ENCODE peak calls at places on chromosomes 7 and 10, in nine cellular contexts. R is stimulated activated CD8-positive, alpha-beta memory T cell treated with anti-CD3 and anti-CD28 coated beads, Interleukin-12 subunit alpha, Interleukin-12 subunit beta, amount 100 ng/mL, for 4 hours; Z is substantia nigra; L is HS-5; B is mesothelial cell of epicardium; O is AG08395; C is ureter; M is NCI-H446; F is SW480. V is an unnamed sample.

GRCh38 chr7:18049262-18049661 is 21.6 kb upstream of the PRPS1L1 start:
- DNase-seq in B (no peak), F (no peak), M (no peak), C (no peak), O (no peak), L (no peak), R (no peak), Z (no peak), V (no peak)

GRCh38 chr10:6726924-6727323 is 146.8 kb upstream of the PRKCQ start:
- DNase-seq in Z (no peak), C (no peak), F (no peak), L (no peak), O (no peak), M (no peak), B (no peak), R (no peak), V (no peak)

GRCh38 chr7:92343719-92344118 is 97.9 kb downstream of the ANKIB1 start:
- DNase-seq in M (no peak), F (no peak), C (no peak), R (no peak), B (no peak), L (peak; percentile 11), O (no peak), Z (no peak), V (no peak)

GRCh38 chr10:59585046-59585700 is 124.5 kb downstream of the SLC16A9 start:
- DNase-seq in F (no peak), Z (no peak), O (no peak), M (no peak), R (no peak), L (no peak), B (no peak), C (no peak), V (peak; percentile 40)

GRCh38 chr10:77744249-77744648 is 106.6 kb upstream of the KCNMA1 start:
- DNase-seq in Z (no peak), M (no peak), F (no peak), L (no peak), O (no peak), B (no peak), C (no peak), R (no peak), V (no peak)

GRCh38 chr10:125002044-125002422 is 60.1 kb downstream of the ZRANB1 start:
- DNase-seq in M (no peak), B (no peak), R (no peak), Z (no peak), L (no peak), C (no peak), F (no peak), O (no peak), V (no peak)

GRCh38 chr10:114045071-114045737 is 1.5 kb downstream of the ADRB1 start:
- DNase-seq in R (no peak), F (peak; percentile 44), M (no peak), C (no peak), L (no peak), Z (no peak), B (peak; percentile 32), O (peak; percentile 15), V (peak; percentile 22)

GRCh38 chr7:25821225-25821624 is 330.8 kb upstream of the NFE2L3 start:
- DNase-seq in L (no peak), F (no peak), O (no peak), R (no peak), B (no peak), M (no peak), C (no peak), Z (no peak), V (no peak)

GRCh38 chr10:100826983-100827818 is 81.8 kb downstream of the PAX2 start:
- DNase-seq in B (no peak), O (no peak), C (no peak), F (peak; percentile 83), M (no peak), L (no peak), R (no peak), Z (no peak), V (peak; percentile 35)

GRCh38 chr7:105734233-105734632 is 142.2 kb downstream of the ATXN7L1 start:
- DNase-seq in Z (no peak), L (no peak), F (no peak), B (no peak), M (no peak), C (no peak), R (no peak), O (no peak), V (no peak)

GRCh38 chr7:135710417-135711138 is 17.4 kb downstream of the SLC13A4 start:
- DNase-seq in L (no peak), C (no peak), B (no peak), R (no peak), M (no peak), Z (no peak), F (peak; percentile 11), O (no peak), V (no peak)

GRCh38 chr7:360454-361100 is 70.6 kb downstream of the FOXL3 start:
- DNase-seq in M (no peak), F (no peak), L (no peak), Z (no peak), B (no peak), C (no peak), R (no peak), O (no peak), V (no peak)

GRCh38 chr10:94489976-94490788 is 55.4 kb upstream of the HELLS start:
- DNase-seq in C (no peak), B (no peak), F (no peak), M (no peak), O (no peak), L (no peak), Z (no peak), R (no peak), V (no peak)

GRCh38 chr7:107029061-107029763 is 15.3 kb upstream of the PRKAR2B start:
- DNase-seq in C (no peak), M (no peak), B (no peak), Z (no peak), O (no peak), L (no peak), R (no peak), F (no peak), V (peak; percentile 65)

GRCh38 chr10:133329401-133330202 is 7.1 kb downstream of the CALY start:
- DNase-seq in Z (peak; percentile 46), R (peak; percentile 70), C (peak; percentile 85), B (peak; percentile 84), L (peak; percentile 51), F (peak; percentile 72), M (peak; percentile 9), O (peak; percentile 89), V (peak; percentile 89)

GRCh38 chr7:131223151-131223550 is 104.5 kb upstream of the MKLN1 start:
- DNase-seq in M (no peak), R (no peak), B (no peak), O (no peak), L (no peak), F (no peak), Z (no peak), C (no peak), V (no peak)

GRCh38 chr10:15197911-15198310 is 29.4 kb upstream of the NMT2 start:
- DNase-seq in B (no peak), F (no peak), Z (no peak), R (no peak), O (no peak), L (no peak), C (no peak), M (no peak), V (no peak)

GRCh38 chr7:138186951-138187351 is 110.7 kb downstream of the AKR1D1 start:
- DNase-seq in L (peak; percentile 61), B (no peak), O (no peak), Z (no peak), M (no peak), R (no peak), F (no peak), C (no peak), V (no peak)

GRCh38 chr10:28532223-28532508 is 752 bp upstream of the WAC start:
- DNase-seq in Z (no peak), R (no peak), C (peak; percentile 65), M (no peak), O (peak; percentile 37), F (peak; percentile 49), L (no peak), B (no peak), V (peak; percentile 64)

GRCh38 chr10:91036807-91037405 is 116.0 kb upstream of the ANKRD1 start:
- DNase-seq in R (no peak), B (no peak), C (no peak), M (no peak), Z (no peak), F (no peak), L (no peak), O (peak; percentile 20), V (no peak)

GRCh38 chr7:106260136-106260561 is 24.6 kb downstream of the NAMPT start:
- DNase-seq in R (no peak), M (no peak), Z (no peak), B (no peak), F (peak; percentile 15), C (no peak), O (peak; percentile 10), L (no peak), V (no peak)

GRCh38 chr10:32190890-32191491 is 134.8 kb upstream of the KIF5B start:
- DNase-seq in B (no peak), C (no peak), M (peak; percentile 16), L (no peak), F (peak; percentile 32), Z (no peak), O (peak; percentile 45), R (no peak), V (no peak)

GRCh38 chr10:119131512-119132240 is 27.8 kb downstream of the DENND10 start:
- DNase-seq in M (no peak), O (no peak), L (no peak), F (peak; percentile 43), R (no peak), C (no peak), B (no peak), Z (peak; percentile 4), V (no peak)

GRCh38 chr10:75126277-75126676 is 14.8 kb downstream of the SAMD8 start:
- DNase-seq in B (no peak), F (no peak), R (no peak), L (peak; percentile 34), C (no peak), Z (no peak), O (no peak), M (no peak), V (no peak)